ENCODE peak calls at places on chromosomes 16 and 17, in six cellular contexts. One of them, this sample, is unnamed. For H3K4me1, the result is how much of the 10 kb centered on the place peaks cover.

GRCh38 chr17:3935140-3935542 is 18.9 kb upstream of the P2RX1 start:
- DNase-seq in neuronal stem cell: peak
- DNase-seq in CD8-positive, alpha-beta memory T cell: no peak
- DNase-seq in left ventricle myocardium inferior: peak
- DNase-seq in psoas muscle: peak
- DNase-seq in CD8-positive, alpha-beta T cell: peak
- DNase-seq in this sample: peak

GRCh38 chr16:80066805-80067580 is 466.5 kb upstream of the MAF start:
- DNase-seq in CD8-positive, alpha-beta T cell: no peak
- DNase-seq in psoas muscle: no peak
- DNase-seq in neuronal stem cell: no peak
- DNase-seq in left ventricle myocardium inferior: no peak
- DNase-seq in CD8-positive, alpha-beta memory T cell: no peak
- DNase-seq in this sample: no peak

GRCh38 chr16:22300427-22301071 is 3.3 kb downstream of the POLR3E start:
- DNase-seq in CD8-positive, alpha-beta memory T cell: peak
- DNase-seq in psoas muscle: peak
- DNase-seq in neuronal stem cell: no peak
- DNase-seq in left ventricle myocardium inferior: peak
- DNase-seq in CD8-positive, alpha-beta T cell: peak
- DNase-seq in this sample: peak

GRCh38 chr17:46154151-46154816 is 38.9 kb downstream of the KANSL1 start:
- DNase-seq in CD8-positive, alpha-beta T cell: no peak
- DNase-seq in CD8-positive, alpha-beta memory T cell: no peak
- DNase-seq in left ventricle myocardium inferior: no peak
- DNase-seq in neuronal stem cell: no peak
- DNase-seq in psoas muscle: no peak
- DNase-seq in this sample: no peak

GRCh38 chr17:55729484-55729883 is 6.8 kb upstream of the TMEM100 start:
- DNase-seq in psoas muscle: no peak
- DNase-seq in CD8-positive, alpha-beta memory T cell: no peak
- DNase-seq in neuronal stem cell: no peak
- DNase-seq in left ventricle myocardium inferior: no peak
- DNase-seq in CD8-positive, alpha-beta T cell: no peak
- DNase-seq in this sample: no peak

GRCh38 chr16:2698996-2699750 is 16.9 kb downstream of the KCTD5 start:
- DNase-seq in CD8-positive, alpha-beta memory T cell: no peak
- DNase-seq in neuronal stem cell: no peak
- DNase-seq in psoas muscle: no peak
- DNase-seq in CD8-positive, alpha-beta T cell: no peak
- DNase-seq in left ventricle myocardium inferior: no peak
- DNase-seq in this sample: peak

GRCh38 chr16:53745126-53745525 is 41.2 kb downstream of the FTO start:
- DNase-seq in psoas muscle: peak
- DNase-seq in neuronal stem cell: no peak
- DNase-seq in CD8-positive, alpha-beta memory T cell: no peak
- DNase-seq in CD8-positive, alpha-beta T cell: no peak
- DNase-seq in left ventricle myocardium inferior: no peak
- DNase-seq in this sample: no peak

GRCh38 chr16:89273741-89274472 is 56.4 kb downstream of the ZNF778 start:
- DNase-seq in left ventricle myocardium inferior: no peak
- DNase-seq in neuronal stem cell: no peak
- DNase-seq in CD8-positive, alpha-beta T cell: no peak
- DNase-seq in CD8-positive, alpha-beta memory T cell: no peak
- DNase-seq in psoas muscle: no peak
- DNase-seq in this sample: peak

GRCh38 chr17:70808596-70808995 is 639.3 kb downstream of the KCNJ2 start:
- DNase-seq in CD8-positive, alpha-beta T cell: no peak
- DNase-seq in CD8-positive, alpha-beta memory T cell: no peak
- DNase-seq in left ventricle myocardium inferior: no peak
- DNase-seq in neuronal stem cell: no peak
- DNase-seq in psoas muscle: no peak
- DNase-seq in this sample: no peak

GRCh38 chr17:75638893-75639292 is 5.7 kb downstream of the SMIM5 start:
- DNase-seq in left ventricle myocardium inferior: peak
- DNase-seq in neuronal stem cell: no peak
- DNase-seq in psoas muscle: no peak
- DNase-seq in CD8-positive, alpha-beta memory T cell: no peak
- DNase-seq in CD8-positive, alpha-beta T cell: no peak
- DNase-seq in this sample: peak

GRCh38 chr16:4327782-4328579 is 12.1 kb downstream of the GLIS2 start:
- DNase-seq in neuronal stem cell: peak
- DNase-seq in CD8-positive, alpha-beta memory T cell: peak
- DNase-seq in left ventricle myocardium inferior: peak
- DNase-seq in psoas muscle: peak
- DNase-seq in CD8-positive, alpha-beta T cell: peak
- DNase-seq in this sample: peak

GRCh38 chr17:37762669-37763068 is 17.8 kb upstream of the HNF1B start:
- DNase-seq in left ventricle myocardium inferior: no peak
- DNase-seq in neuronal stem cell: no peak
- DNase-seq in psoas muscle: no peak
- DNase-seq in CD8-positive, alpha-beta memory T cell: no peak
- DNase-seq in CD8-positive, alpha-beta T cell: no peak
- DNase-seq in this sample: no peak

GRCh38 chr16:28193530-28194423 is 18.0 kb downstream of the XPO6 start:
- DNase-seq in CD8-positive, alpha-beta T cell: peak
- DNase-seq in left ventricle myocardium inferior: no peak
- DNase-seq in psoas muscle: peak
- DNase-seq in neuronal stem cell: no peak
- DNase-seq in CD8-positive, alpha-beta memory T cell: peak
- DNase-seq in this sample: no peak

GRCh38 chr16:48955791-48956190 is 325.8 kb downstream of the CBLN1 start:
- DNase-seq in psoas muscle: no peak
- DNase-seq in neuronal stem cell: no peak
- DNase-seq in CD8-positive, alpha-beta T cell: no peak
- DNase-seq in left ventricle myocardium inferior: no peak
- DNase-seq in CD8-positive, alpha-beta memory T cell: no peak
- DNase-seq in this sample: no peak

GRCh38 chr16:75320435-75320834 is 69.0 kb upstream of the BCAR1 start:
- DNase-seq in psoas muscle: no peak
- DNase-seq in left ventricle myocardium inferior: no peak
- DNase-seq in CD8-positive, alpha-beta memory T cell: no peak
- DNase-seq in CD8-positive, alpha-beta T cell: no peak
- DNase-seq in neuronal stem cell: peak
- DNase-seq in this sample: no peak

GRCh38 chr17:50114849-50115357 is 15.1 kb downstream of the SAMD14 start:
- DNase-seq in neuronal stem cell: no peak
- DNase-seq in left ventricle myocardium inferior: no peak
- DNase-seq in CD8-positive, alpha-beta memory T cell: no peak
- DNase-seq in CD8-positive, alpha-beta T cell: no peak
- DNase-seq in psoas muscle: no peak
- DNase-seq in this sample: no peak

GRCh38 chr17:31381165-31381668 is 10.3 kb upstream of the RAB11FIP4 start:
- DNase-seq in neuronal stem cell: no peak
- DNase-seq in left ventricle myocardium inferior: no peak
- DNase-seq in CD8-positive, alpha-beta T cell: no peak
- DNase-seq in psoas muscle: no peak
- DNase-seq in CD8-positive, alpha-beta memory T cell: no peak
- DNase-seq in this sample: no peak

GRCh38 chr17:8019161-8019560 is 16.7 kb downstream of the GUCY2D start:
- DNase-seq in left ventricle myocardium inferior: no peak
- DNase-seq in CD8-positive, alpha-beta memory T cell: no peak
- DNase-seq in psoas muscle: no peak
- DNase-seq in neuronal stem cell: no peak
- DNase-seq in CD8-positive, alpha-beta T cell: no peak
- DNase-seq in this sample: no peak

GRCh38 chr16:28319476-28320022 is 27.2 kb downstream of the SBK1 start:
- DNase-seq in left ventricle myocardium inferior: no peak
- DNase-seq in CD8-positive, alpha-beta T cell: no peak
- DNase-seq in neuronal stem cell: no peak
- DNase-seq in psoas muscle: no peak
- DNase-seq in CD8-positive, alpha-beta memory T cell: no peak
- DNase-seq in this sample: no peak

GRCh38 chr17:80605326-80606066 is 60.9 kb downstream of the RPTOR start:
- DNase-seq in CD8-positive, alpha-beta memory T cell: no peak
- DNase-seq in left ventricle myocardium inferior: no peak
- DNase-seq in psoas muscle: no peak
- DNase-seq in neuronal stem cell: no peak
- DNase-seq in CD8-positive, alpha-beta T cell: no peak
- DNase-seq in this sample: no peak

GRCh38 chr17:76493505-76494167 is 7.6 kb downstream of the RHBDF2 start:
- DNase-seq in left ventricle myocardium inferior: no peak
- DNase-seq in CD8-positive, alpha-beta T cell: peak
- DNase-seq in neuronal stem cell: no peak
- DNase-seq in psoas muscle: no peak
- DNase-seq in CD8-positive, alpha-beta memory T cell: peak
- DNase-seq in this sample: no peak

GRCh38 chr16:86516618-86517003 is 6.3 kb downstream of the FOXF1 start:
- DNase-seq in left ventricle myocardium inferior: no peak
- DNase-seq in neuronal stem cell: peak
- DNase-seq in CD8-positive, alpha-beta T cell: no peak
- DNase-seq in psoas muscle: no peak
- DNase-seq in CD8-positive, alpha-beta memory T cell: peak
- DNase-seq in this sample: peak

GRCh38 chr16:48082516-48082915 is 73.3 kb downstream of the ABCC12 start:
- DNase-seq in CD8-positive, alpha-beta memory T cell: no peak
- DNase-seq in CD8-positive, alpha-beta T cell: no peak
- DNase-seq in neuronal stem cell: no peak
- DNase-seq in psoas muscle: no peak
- DNase-seq in left ventricle myocardium inferior: peak
- DNase-seq in this sample: no peak

GRCh38 chr16:89534147-89534788 is 26.1 kb downstream of the SPG7 start:
- DNase-seq in left ventricle myocardium inferior: no peak
- DNase-seq in CD8-positive, alpha-beta T cell: peak
- DNase-seq in CD8-positive, alpha-beta memory T cell: peak
- DNase-seq in neuronal stem cell: no peak
- DNase-seq in psoas muscle: no peak
- DNase-seq in this sample: no peak

GRCh38 chr17:39208893-39209292 is 8.8 kb downstream of the RPL19 start:
- DNase-seq in CD8-positive, alpha-beta T cell: no peak
- DNase-seq in CD8-positive, alpha-beta memory T cell: no peak
- DNase-seq in neuronal stem cell: no peak
- DNase-seq in psoas muscle: no peak
- DNase-seq in left ventricle myocardium inferior: no peak
- DNase-seq in this sample: no peak

GRCh38 chr16:50190292-50190691 is 37.2 kb downstream of the TENT4B start:
- DNase-seq in left ventricle myocardium inferior: no peak
- DNase-seq in psoas muscle: no peak
- DNase-seq in CD8-positive, alpha-beta memory T cell: no peak
- DNase-seq in CD8-positive, alpha-beta T cell: no peak
- DNase-seq in neuronal stem cell: no peak
- DNase-seq in this sample: no peak

GRCh38 chr16:50182441-50182840 is 29.3 kb downstream of the TENT4B start:
- DNase-seq in CD8-positive, alpha-beta T cell: no peak
- DNase-seq in psoas muscle: no peak
- DNase-seq in left ventricle myocardium inferior: no peak
- DNase-seq in CD8-positive, alpha-beta memory T cell: no peak
- DNase-seq in neuronal stem cell: no peak
- DNase-seq in this sample: no peak

GRCh38 chr16:50183316-50183715 is 30.2 kb downstream of the TENT4B start:
- DNase-seq in psoas muscle: no peak
- DNase-seq in CD8-positive, alpha-beta T cell: no peak
- DNase-seq in neuronal stem cell: no peak
- DNase-seq in CD8-positive, alpha-beta memory T cell: no peak
- DNase-seq in left ventricle myocardium inferior: no peak
- DNase-seq in this sample: no peak

GRCh38 chr16:50188619-50189136 is 35.6 kb downstream of the TENT4B start:
- DNase-seq in neuronal stem cell: no peak
- DNase-seq in psoas muscle: no peak
- DNase-seq in CD8-positive, alpha-beta memory T cell: no peak
- DNase-seq in CD8-positive, alpha-beta T cell: no peak
- DNase-seq in left ventricle myocardium inferior: no peak
- DNase-seq in this sample: no peak

GRCh38 chr16:50185005-50185505 is 31.9 kb downstream of the TENT4B start:
- DNase-seq in CD8-positive, alpha-beta T cell: no peak
- DNase-seq in left ventricle myocardium inferior: no peak
- DNase-seq in neuronal stem cell: no peak
- DNase-seq in CD8-positive, alpha-beta memory T cell: no peak
- DNase-seq in psoas muscle: no peak
- DNase-seq in this sample: no peak
- H3K4me3 ChIP-seq in CD8-positive, alpha-beta T cell: no peak
- H3K4me3 ChIP-seq in left ventricle myocardium inferior: no peak
- H3K4me3 ChIP-seq in neuronal stem cell: no peak
- H3K4me3 ChIP-seq in CD8-positive, alpha-beta memory T cell: no peak
- H3K4me3 ChIP-seq in psoas muscle: no peak
- H3K4me3 ChIP-seq in this sample: no peak

GRCh38 chr16:30567991-30568638 is 3.4 kb downstream of the ZNF688 start:
- DNase-seq in left ventricle myocardium inferior: no peak
- DNase-seq in CD8-positive, alpha-beta memory T cell: peak
- DNase-seq in CD8-positive, alpha-beta T cell: peak
- DNase-seq in psoas muscle: no peak
- DNase-seq in neuronal stem cell: no peak
- DNase-seq in this sample: no peak

GRCh38 chr16:30565526-30565925 is 6.0 kb downstream of the ZNF688 start:
- DNase-seq in CD8-positive, alpha-beta memory T cell: no peak
- DNase-seq in neuronal stem cell: no peak
- DNase-seq in CD8-positive, alpha-beta T cell: no peak
- DNase-seq in left ventricle myocardium inferior: no peak
- DNase-seq in psoas muscle: no peak
- DNase-seq in this sample: no peak

GRCh38 chr16:30567160-30567990 is 4.1 kb downstream of the ZNF688 start:
- DNase-seq in psoas muscle: no peak
- DNase-seq in left ventricle myocardium inferior: no peak
- DNase-seq in neuronal stem cell: no peak
- DNase-seq in CD8-positive, alpha-beta T cell: no peak
- DNase-seq in CD8-positive, alpha-beta memory T cell: peak
- DNase-seq in this sample: no peak

GRCh38 chr16:30566531-30566930 is 5.0 kb downstream of the ZNF688 start:
- DNase-seq in left ventricle myocardium inferior: no peak
- DNase-seq in psoas muscle: no peak
- DNase-seq in neuronal stem cell: no peak
- DNase-seq in CD8-positive, alpha-beta memory T cell: no peak
- DNase-seq in CD8-positive, alpha-beta T cell: no peak
- DNase-seq in this sample: no peak

DNA sequence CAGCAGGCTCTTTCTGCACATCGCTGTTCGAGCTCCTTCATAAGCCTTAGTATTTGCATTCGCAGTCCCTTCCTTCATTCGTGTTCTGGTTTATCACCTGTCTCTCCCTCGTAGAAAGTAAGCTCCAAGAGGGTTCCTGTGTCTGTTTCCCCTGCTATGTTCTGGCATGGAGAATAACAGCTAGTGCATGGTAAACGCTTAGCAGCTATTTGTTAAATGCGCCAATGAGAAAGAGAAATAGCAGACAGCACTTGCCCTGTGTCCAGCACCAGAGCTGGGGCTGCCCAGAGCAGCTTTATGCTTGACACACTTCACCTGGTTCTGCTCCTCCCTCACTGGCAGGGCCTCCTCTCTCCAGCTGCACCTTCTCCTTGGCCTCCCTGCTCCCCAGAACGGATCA is 5.5 kb downstream of the ZNF688 start:
- DNase-seq in psoas muscle: no peak
- DNase-seq in neuronal stem cell: no peak
- DNase-seq in CD8-positive, alpha-beta memory T cell: no peak
- DNase-seq in left ventricle myocardium inferior: no peak
- DNase-seq in CD8-positive, alpha-beta T cell: no peak
- DNase-seq in this sample: no peak
- H3K4me1 ChIP-seq in psoas muscle: under half
- H3K4me1 ChIP-seq in neuronal stem cell: under half
- H3K4me1 ChIP-seq in CD8-positive, alpha-beta memory T cell: under half
- H3K4me1 ChIP-seq in left ventricle myocardium inferior: under half
- H3K4me1 ChIP-seq in CD8-positive, alpha-beta T cell: under half
- H3K4me1 ChIP-seq in this sample: under half

GRCh38 chr17:69577098-69577497 is 162.6 kb downstream of the MAP2K6 start:
- DNase-seq in CD8-positive, alpha-beta T cell: no peak
- DNase-seq in psoas muscle: no peak
- DNase-seq in CD8-positive, alpha-beta memory T cell: no peak
- DNase-seq in neuronal stem cell: no peak
- DNase-seq in left ventricle myocardium inferior: no peak
- DNase-seq in this sample: no peak
- H3K4me3 ChIP-seq in CD8-positive, alpha-beta T cell: no peak
- H3K4me3 ChIP-seq in psoas muscle: no peak
- H3K4me3 ChIP-seq in CD8-positive, alpha-beta memory T cell: no peak
- H3K4me3 ChIP-seq in neuronal stem cell: no peak
- H3K4me3 ChIP-seq in left ventricle myocardium inferior: no peak
- H3K4me3 ChIP-seq in this sample: no peak

GRCh38 chr16:67248401-67249177 is at the start of gene SLC9A5:
- DNase-seq in CD8-positive, alpha-beta memory T cell: peak
- DNase-seq in left ventricle myocardium inferior: peak
- DNase-seq in CD8-positive, alpha-beta T cell: no peak
- DNase-seq in psoas muscle: peak
- DNase-seq in neuronal stem cell: no peak
- DNase-seq in this sample: peak
- H3K4me1 ChIP-seq in CD8-positive, alpha-beta memory T cell: under half
- H3K4me1 ChIP-seq in left ventricle myocardium inferior: half or more
- H3K4me1 ChIP-seq in CD8-positive, alpha-beta T cell: under half
- H3K4me1 ChIP-seq in psoas muscle: under half
- H3K4me1 ChIP-seq in neuronal stem cell: under half
- H3K4me1 ChIP-seq in this sample: under half

This sample was measured in right cardiac atrium.